ENCODE peak calls at places on chromosomes 16 and 17, in seven cellular contexts. M, R, O, J, G, Z and D are unnamed samples.

GRCh38 chr17:82655038-82655479 is 6.8 kb upstream of the WDR45B start:
- DNase-seq in G (no peak), O (no peak), J (no peak), M (no peak), Z (no peak), R (no peak), D (no peak)

GRCh38 chr17:13114601-13115024 is 96.8 kb upstream of the ELAC2 start:
- DNase-seq in M (peak), Z (peak), O (peak), R (no peak), J (peak), G (peak), D (no peak)

GRCh38 chr17:65029605-65030308 is 26.8 kb downstream of the GNA13 start:
- DNase-seq in O (no peak), J (no peak), Z (no peak), R (no peak), G (no peak), M (no peak), D (no peak)

GRCh38 chr17:45046536-45047125 is 4.8 kb downstream of the DCAKD start:
- DNase-seq in G (no peak), M (no peak), J (no peak), Z (no peak), R (no peak), O (no peak), D (no peak)

GRCh38 chr17:76690596-76691280 is 20.0 kb downstream of the MXRA7 start:
- DNase-seq in J (no peak), G (no peak), Z (no peak), M (no peak), O (no peak), R (no peak), D (no peak)

GRCh38 chr16:9091867-9092281 is 430 bp downstream of the HAPSTR1 start:
- DNase-seq in R (peak), M (peak), G (peak), Z (peak), J (no peak), O (peak), D (no peak)

GRCh38 chr17:50908860-50909764 is 43.0 kb upstream of the TOB1 start:
- DNase-seq in J (no peak), M (peak), Z (peak), G (no peak), R (peak), O (peak), D (peak)

GRCh38 chr17:6713130-6713917 is at the start of gene SLC13A5:
- DNase-seq in Z (peak), M (no peak), R (no peak), O (peak), G (no peak), J (no peak), D (peak)

GRCh38 chr17:50058296-50058945 is 2.5 kb downstream of the ITGA3 start:
- DNase-seq in R (no peak), J (no peak), O (no peak), G (no peak), M (no peak), Z (no peak), D (no peak)

GRCh38 chr16:67029249-67030096 is 524 bp downstream of the CBFB start:
- DNase-seq in Z (peak), O (peak), G (peak), R (peak), M (peak), J (peak), D (no peak)

GRCh38 chr17:65405563-65405962 is 155.9 kb downstream of the AXIN2 start:
- DNase-seq in Z (no peak), M (no peak), O (no peak), J (no peak), G (no peak), R (no peak), D (no peak)

GRCh38 chr16:50121721-50122445 is 31.2 kb upstream of the TENT4B start:
- DNase-seq in G (no peak), M (no peak), O (no peak), J (no peak), R (no peak), Z (peak), D (no peak)

GRCh38 chr17:82978765-82979349 is 100.6 kb upstream of the METRNL start:
- DNase-seq in J (no peak), G (no peak), M (no peak), Z (no peak), O (no peak), R (no peak), D (no peak)

GRCh38 chr16:28534542-28535373 is 4.0 kb downstream of the NUPR1 start:
- DNase-seq in M (peak), O (no peak), G (peak), R (peak), J (peak), Z (no peak), D (no peak)

GRCh38 chr16:57624044-57624688 is 4.3 kb upstream of the ADGRG1 start:
- DNase-seq in M (no peak), O (no peak), J (no peak), R (no peak), G (no peak), Z (no peak), D (no peak)

GRCh38 chr16:80027007-80027965 is 426.7 kb upstream of the MAF start:
- DNase-seq in J (peak), O (no peak), Z (peak), M (peak), G (peak), R (peak), D (peak)

GRCh38 chr16:80914379-80915078 is 92.2 kb downstream of the CMC2 start:
- DNase-seq in J (no peak), M (no peak), Z (no peak), R (no peak), O (no peak), G (no peak), D (no peak)

GRCh38 chr17:20092973-20093626 is 83.9 kb downstream of the SPECC1 start:
- DNase-seq in R (no peak), O (no peak), M (no peak), J (no peak), G (no peak), Z (no peak), D (no peak)

GRCh38 chr17:46143827-46144236 is 49.4 kb downstream of the KANSL1 start:
- DNase-seq in M (no peak), O (no peak), G (no peak), R (no peak), Z (no peak), J (no peak), D (no peak)

GRCh38 chr16:9090101-9090959 is 1.1 kb upstream of the HAPSTR1 start:
- DNase-seq in M (peak), O (peak), G (no peak), J (no peak), Z (peak), R (peak), D (no peak)

GRCh38 chr16:57809276-57809793 is 7.0 kb upstream of the KIFC3 start:
- DNase-seq in J (no peak), M (no peak), O (no peak), R (no peak), Z (no peak), G (no peak), D (no peak)

GRCh38 chr17:45096141-45096540 is 35.0 kb downstream of the NMT1 start:
- DNase-seq in R (no peak), M (no peak), Z (no peak), O (no peak), G (no peak), J (no peak), D (no peak)

GRCh38 chr17:6556121-6557039 is at the start of gene PITPNM3:
- DNase-seq in O (peak), Z (no peak), M (peak), G (peak), R (no peak), J (no peak), D (no peak)

GRCh38 chr17:17570207-17570797 is 21.2 kb downstream of the PEMT start:
- DNase-seq in Z (no peak), M (peak), R (no peak), G (no peak), J (no peak), O (peak), D (peak)

GRCh38 chr17:74491645-74492044 is 25.2 kb downstream of the CD300A start:
- DNase-seq in J (no peak), G (no peak), R (no peak), Z (no peak), M (no peak), O (no peak), D (no peak)

GRCh38 chr17:20562587-20562986 is 16.9 kb upstream of the CDRT15L2 start:
- DNase-seq in M (no peak), J (no peak), O (no peak), R (no peak), Z (no peak), G (no peak), D (no peak)

GRCh38 chr17:81114694-81115093 is 50.6 kb upstream of the PVALEF start:
- DNase-seq in J (no peak), Z (no peak), R (no peak), G (no peak), M (no peak), O (no peak), D (no peak)

GRCh38 chr17:32240745-32241144 is 24.9 kb upstream of the RHBDL3 start:
- DNase-seq in J (no peak), G (no peak), Z (no peak), M (no peak), O (peak), R (no peak), D (no peak)

GRCh38 chr17:58335779-58336455 is 7.3 kb upstream of the TSPOAP1 start:
- DNase-seq in R (no peak), G (no peak), J (no peak), M (no peak), Z (peak), O (no peak), D (no peak)

GRCh38 chr16:17238285-17239028 is 232.3 kb downstream of the XYLT1 start:
- DNase-seq in M (no peak), G (no peak), O (no peak), J (peak), Z (peak), R (no peak), D (no peak)

GRCh38 chr16:4442371-4442770 is 16.7 kb downstream of the DNAJA3 start:
- DNase-seq in Z (no peak), R (no peak), M (no peak), J (no peak), O (no peak), G (no peak), D (no peak)

GRCh38 chr17:9839433-9839832 is 13.7 kb downstream of the GLP2R start:
- DNase-seq in G (no peak), J (no peak), M (no peak), R (no peak), Z (no peak), O (no peak), D (no peak)

GRCh38 chr17:28973414-28973813 is 22.1 kb upstream of the PHF12 start:
- DNase-seq in M (no peak), R (peak), G (no peak), O (peak), Z (no peak), J (no peak), D (no peak)

GRCh38 chr16:4846503-4846900 is 586 bp downstream of the GLYR1 start:
- DNase-seq in M (peak), J (no peak), G (peak), Z (peak), O (peak), R (peak), D (no peak)

GRCh38 chr17:19365833-19366636 is 3.5 kb upstream of the B9D1 start:
- DNase-seq in R (no peak), G (no peak), J (no peak), M (no peak), O (no peak), Z (no peak), D (no peak)

GRCh38 chr16:72837846-72838661 is 209.9 kb downstream of the ZFHX3 start:
- DNase-seq in R (no peak), J (no peak), O (no peak), M (no peak), Z (no peak), G (no peak), D (no peak)

GRCh38 chr17:2347805-2348685 is 10.7 kb downstream of the SGSM2 start:
- DNase-seq in R (no peak), O (peak), Z (no peak), J (peak), G (peak), M (no peak), D (no peak)